ENCODE peak calls at places on chromosomes 11 and 22, in nine cellular contexts. One of them, this sample, is unnamed.

GRCh38 chr11:15468471-15468870 is 353.7 kb downstream of the INSC start:
- DNase-seq in heart left ventricle: no peak
- DNase-seq in lung: no peak
- DNase-seq in HCT116: no peak
- DNase-seq in lower leg skin: no peak
- DNase-seq in kidney: no peak
- DNase-seq in AG09309: no peak
- DNase-seq in fibroblast of mammary gland: no peak
- DNase-seq in mesendoderm: no peak
- DNase-seq in this sample: no peak

GRCh38 chr22:31818481-31819392 is 64.9 kb downstream of the DEPDC5 start:
- DNase-seq in mesendoderm: peak; percentile 14
- DNase-seq in HCT116: no peak
- DNase-seq in kidney: no peak
- DNase-seq in lung: no peak
- DNase-seq in heart left ventricle: no peak
- DNase-seq in AG09309: no peak
- DNase-seq in fibroblast of mammary gland: peak; percentile 62
- DNase-seq in lower leg skin: no peak
- DNase-seq in this sample: no peak

GRCh38 chr22:42316988-42317387 is 46.5 kb upstream of the TCF20 start:
- DNase-seq in AG09309: peak; percentile 4
- DNase-seq in lower leg skin: peak; percentile 93
- DNase-seq in mesendoderm: no peak
- DNase-seq in kidney: no peak
- DNase-seq in fibroblast of mammary gland: peak; percentile 32
- DNase-seq in lung: peak; percentile 41
- DNase-seq in heart left ventricle: peak; percentile 39
- DNase-seq in HCT116: no peak
- DNase-seq in this sample: no peak

GRCh38 chr11:5247479-5248192 is 2.0 kb downstream of the HBG1 start:
- DNase-seq in fibroblast of mammary gland: peak; percentile 8
- DNase-seq in AG09309: no peak
- DNase-seq in mesendoderm: no peak
- DNase-seq in kidney: no peak
- DNase-seq in HCT116: no peak
- DNase-seq in heart left ventricle: no peak
- DNase-seq in lower leg skin: no peak
- DNase-seq in lung: no peak
- DNase-seq in this sample: no peak

GRCh38 chr11:118252688-118253087 is 523 bp upstream of the MPZL3 start:
- DNase-seq in fibroblast of mammary gland: no peak
- DNase-seq in AG09309: no peak
- DNase-seq in lung: no peak
- DNase-seq in lower leg skin: no peak
- DNase-seq in kidney: no peak
- DNase-seq in mesendoderm: no peak
- DNase-seq in HCT116: no peak
- DNase-seq in heart left ventricle: no peak
- DNase-seq in this sample: no peak

GRCh38 chr11:35182317-35182939 is 43.5 kb downstream of the CD44 start:
- DNase-seq in mesendoderm: no peak
- DNase-seq in lower leg skin: no peak
- DNase-seq in lung: no peak
- DNase-seq in HCT116: no peak
- DNase-seq in AG09309: no peak
- DNase-seq in kidney: no peak
- DNase-seq in fibroblast of mammary gland: no peak
- DNase-seq in heart left ventricle: no peak
- DNase-seq in this sample: no peak

GRCh38 chr11:119828819-119829218 is 99.8 kb upstream of the NECTIN1 start:
- DNase-seq in kidney: no peak
- DNase-seq in mesendoderm: peak; percentile 40
- DNase-seq in fibroblast of mammary gland: no peak
- DNase-seq in lower leg skin: no peak
- DNase-seq in HCT116: no peak
- DNase-seq in lung: no peak
- DNase-seq in AG09309: no peak
- DNase-seq in heart left ventricle: no peak
- DNase-seq in this sample: no peak

GRCh38 chr11:68961245-68961644 is 19.5 kb downstream of the MRGPRD start:
- DNase-seq in heart left ventricle: no peak
- DNase-seq in AG09309: no peak
- DNase-seq in lung: no peak
- DNase-seq in fibroblast of mammary gland: no peak
- DNase-seq in HCT116: no peak
- DNase-seq in mesendoderm: no peak
- DNase-seq in kidney: peak; percentile 57
- DNase-seq in lower leg skin: no peak
- DNase-seq in this sample: no peak

DNA sequence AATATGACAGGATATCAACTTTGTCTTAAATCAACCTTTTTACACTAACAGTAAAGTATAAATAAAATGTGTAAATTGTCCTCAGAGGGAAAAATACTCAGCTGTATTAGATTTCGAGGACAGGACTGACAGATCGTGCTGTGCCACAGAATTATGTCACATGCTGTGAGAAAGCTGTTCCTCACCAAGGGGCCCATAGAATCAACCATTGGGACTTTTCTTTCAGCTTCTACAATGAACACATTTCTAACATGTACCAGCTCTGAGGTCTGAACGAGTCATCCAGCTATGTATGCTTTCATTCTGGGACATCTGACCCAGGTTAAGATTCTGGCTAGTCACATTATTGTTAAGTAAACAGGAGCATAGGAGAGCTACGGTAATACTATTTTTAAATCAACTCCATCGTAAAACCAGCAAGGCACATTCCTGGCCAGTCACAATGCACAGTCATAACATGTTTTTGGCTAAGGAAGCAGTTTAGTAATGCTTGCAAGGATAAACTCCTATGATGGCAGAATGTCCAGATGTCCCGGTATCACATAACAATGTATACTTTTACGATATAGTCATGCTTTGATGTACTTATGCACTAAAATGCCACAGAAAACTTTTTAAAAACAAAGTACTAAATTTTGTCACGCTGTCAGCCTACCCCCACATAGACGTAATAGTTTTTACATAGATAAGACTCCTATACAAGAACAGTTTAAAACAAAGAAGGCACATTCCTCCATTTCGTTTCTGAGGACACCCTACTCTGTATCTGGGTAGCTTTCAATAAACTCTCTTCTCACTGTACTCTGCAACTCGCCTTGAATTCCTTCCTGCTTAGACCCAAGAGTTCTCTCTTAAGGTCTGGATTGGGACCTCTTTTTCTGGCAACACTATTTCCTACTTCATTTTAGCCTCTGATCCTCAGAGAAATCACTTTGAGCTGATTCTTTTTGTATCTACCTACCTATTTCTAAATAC is 27.4 kb downstream of the ZNF214 start:
- DNase-seq in lower leg skin: no peak
- DNase-seq in heart left ventricle: no peak
- DNase-seq in AG09309: peak; percentile 84
- DNase-seq in mesendoderm: no peak
- DNase-seq in HCT116: no peak
- DNase-seq in fibroblast of mammary gland: peak; percentile 95
- DNase-seq in lung: no peak
- DNase-seq in kidney: no peak
- DNase-seq in this sample: no peak
- H3K4me3 ChIP-seq in lower leg skin: no peak overlapping the region
- H3K4me3 ChIP-seq in heart left ventricle: no peak overlapping the region
- H3K4me3 ChIP-seq in AG09309: peak overlapping the region; percentile 2
- H3K4me3 ChIP-seq in mesendoderm: no peak overlapping the region
- H3K4me3 ChIP-seq in HCT116: no peak overlapping the region
- H3K4me3 ChIP-seq in fibroblast of mammary gland: no peak overlapping the region
- H3K4me3 ChIP-seq in lung: no peak overlapping the region
- H3K4me3 ChIP-seq in kidney: no peak overlapping the region
- H3K4me3 ChIP-seq in this sample: no peak overlapping the region

GRCh38 chr11:46393759-46394158 is 2.2 kb upstream of the CHRM4 start:
- DNase-seq in lower leg skin: peak; percentile 83
- DNase-seq in lung: no peak
- DNase-seq in HCT116: no peak
- DNase-seq in heart left ventricle: no peak
- DNase-seq in AG09309: no peak
- DNase-seq in kidney: no peak
- DNase-seq in mesendoderm: no peak
- DNase-seq in fibroblast of mammary gland: no peak
- DNase-seq in this sample: no peak

GRCh38 chr11:46391578-46392420 is at the start of gene CHRM4:
- DNase-seq in fibroblast of mammary gland: peak; percentile 11
- DNase-seq in HCT116: no peak
- DNase-seq in heart left ventricle: no peak
- DNase-seq in lung: no peak
- DNase-seq in kidney: no peak
- DNase-seq in AG09309: no peak
- DNase-seq in lower leg skin: no peak
- DNase-seq in mesendoderm: peak; percentile 52
- DNase-seq in this sample: peak; percentile 31

GRCh38 chr11:46392421-46393230 is 1.1 kb upstream of the CHRM4 start:
- DNase-seq in AG09309: peak; percentile 17
- DNase-seq in fibroblast of mammary gland: peak; percentile 72
- DNase-seq in HCT116: no peak
- DNase-seq in mesendoderm: peak; percentile 90
- DNase-seq in heart left ventricle: peak; percentile 90
- DNase-seq in kidney: peak; percentile 93
- DNase-seq in lung: peak; percentile 85
- DNase-seq in lower leg skin: peak; percentile 96
- DNase-seq in this sample: peak; percentile 91

GRCh38 chr11:46391186-46391577 is 394 bp downstream of the CHRM4 start:
- DNase-seq in heart left ventricle: no peak
- DNase-seq in kidney: no peak
- DNase-seq in AG09309: no peak
- DNase-seq in fibroblast of mammary gland: no peak
- DNase-seq in lower leg skin: no peak
- DNase-seq in HCT116: no peak
- DNase-seq in mesendoderm: no peak
- DNase-seq in lung: no peak
- DNase-seq in this sample: no peak

DNA sequence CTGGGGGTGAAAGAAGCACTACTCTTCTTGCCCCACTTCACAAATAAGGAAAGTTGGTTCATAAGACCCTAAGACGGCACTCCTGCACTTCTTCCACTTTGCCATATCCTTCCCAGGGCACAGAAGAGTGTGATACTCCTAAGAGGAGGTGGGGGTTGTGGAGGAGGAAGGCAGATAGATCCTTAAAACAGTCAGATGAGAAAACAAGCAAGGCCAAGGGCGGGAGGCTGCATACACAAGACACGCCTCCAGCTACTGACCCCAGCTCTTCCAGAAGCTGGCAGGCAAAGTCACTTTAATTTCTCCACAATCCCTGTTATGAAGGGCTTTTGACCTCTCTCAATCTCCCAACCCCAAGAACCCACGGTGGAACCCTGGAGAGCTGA is 1.6 kb upstream of the CHRM4 start:
- DNase-seq in lung: no peak
- DNase-seq in HCT116: no peak
- DNase-seq in kidney: no peak
- DNase-seq in fibroblast of mammary gland: no peak
- DNase-seq in heart left ventricle: no peak
- DNase-seq in mesendoderm: no peak
- DNase-seq in AG09309: no peak
- DNase-seq in lower leg skin: no peak
- DNase-seq in this sample: no peak
- H3K4me3 ChIP-seq in lung: no peak overlapping the region
- H3K4me3 ChIP-seq in HCT116: no peak overlapping the region
- H3K4me3 ChIP-seq in kidney: peak overlapping the region; percentile 39
- H3K4me3 ChIP-seq in fibroblast of mammary gland: no peak overlapping the region
- H3K4me3 ChIP-seq in heart left ventricle: no peak overlapping the region
- H3K4me3 ChIP-seq in mesendoderm: no peak overlapping the region
- H3K4me3 ChIP-seq in AG09309: no peak overlapping the region
- H3K4me3 ChIP-seq in lower leg skin: no peak overlapping the region
- H3K4me3 ChIP-seq in this sample: no peak overlapping the region

DNA sequence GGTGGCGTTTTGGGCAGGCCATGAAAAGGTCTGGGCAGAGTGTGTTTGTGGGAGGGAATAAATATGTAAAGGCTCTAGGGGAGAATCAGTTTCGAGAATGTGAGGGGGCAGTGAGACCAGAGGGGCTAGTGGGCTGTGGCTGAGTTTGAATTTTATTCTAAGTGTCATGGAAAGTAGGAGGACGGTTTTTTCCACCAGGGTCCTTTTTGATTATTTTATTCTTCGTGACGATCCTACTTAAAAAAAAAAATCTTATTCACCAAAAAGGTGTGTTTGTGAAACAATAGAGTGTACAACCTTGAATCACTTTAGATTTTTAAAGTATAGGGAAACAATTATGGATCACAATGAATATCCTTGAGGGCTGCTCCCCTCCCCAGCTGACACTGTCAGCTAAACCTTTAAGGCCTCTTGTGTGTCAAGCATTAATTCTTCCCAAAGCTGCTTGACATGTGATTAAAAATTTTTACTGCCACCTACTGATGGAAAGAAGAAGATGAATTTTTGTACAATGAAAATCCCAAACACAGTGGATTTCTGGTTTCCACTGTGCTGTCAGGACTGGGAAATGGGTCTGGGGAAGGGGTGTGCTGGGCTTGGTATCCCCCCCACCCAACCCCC is 107.5 kb upstream of the OR4B1 start:
- DNase-seq in AG09309: no peak
- DNase-seq in HCT116: peak; percentile 37
- DNase-seq in lung: no peak
- DNase-seq in fibroblast of mammary gland: peak; percentile 64
- DNase-seq in kidney: no peak
- DNase-seq in heart left ventricle: no peak
- DNase-seq in lower leg skin: no peak
- DNase-seq in mesendoderm: peak; percentile 51
- DNase-seq in this sample: no peak
- H3K4me3 ChIP-seq in AG09309: peak overlapping the region; percentile 33
- H3K4me3 ChIP-seq in HCT116: no peak overlapping the region
- H3K4me3 ChIP-seq in lung: no peak overlapping the region
- H3K4me3 ChIP-seq in fibroblast of mammary gland: no peak overlapping the region
- H3K4me3 ChIP-seq in kidney: no peak overlapping the region
- H3K4me3 ChIP-seq in heart left ventricle: no peak overlapping the region
- H3K4me3 ChIP-seq in lower leg skin: no peak overlapping the region
- H3K4me3 ChIP-seq in mesendoderm: no peak overlapping the region
- H3K4me3 ChIP-seq in this sample: no peak overlapping the region

GRCh38 chr11:74002832-74003231 is 6.1 kb downstream of the UCP3 start:
- DNase-seq in lung: no peak
- DNase-seq in kidney: no peak
- DNase-seq in lower leg skin: no peak
- DNase-seq in heart left ventricle: no peak
- DNase-seq in HCT116: no peak
- DNase-seq in fibroblast of mammary gland: no peak
- DNase-seq in AG09309: no peak
- DNase-seq in mesendoderm: no peak
- DNase-seq in this sample: no peak

GRCh38 chr11:74006743-74007304 is 2.1 kb downstream of the UCP3 start:
- DNase-seq in kidney: no peak
- DNase-seq in mesendoderm: no peak
- DNase-seq in lower leg skin: peak; percentile 53
- DNase-seq in fibroblast of mammary gland: no peak
- DNase-seq in lung: no peak
- DNase-seq in HCT116: no peak
- DNase-seq in AG09309: no peak
- DNase-seq in heart left ventricle: no peak
- DNase-seq in this sample: no peak

GRCh38 chr11:74005721-74006517 is 3.0 kb downstream of the UCP3 start:
- DNase-seq in lung: no peak
- DNase-seq in mesendoderm: no peak
- DNase-seq in HCT116: no peak
- DNase-seq in fibroblast of mammary gland: no peak
- DNase-seq in AG09309: no peak
- DNase-seq in heart left ventricle: no peak
- DNase-seq in lower leg skin: peak; percentile 72
- DNase-seq in kidney: no peak
- DNase-seq in this sample: no peak

GRCh38 chr11:74004046-74004693 is 4.7 kb downstream of the UCP3 start:
- DNase-seq in kidney: no peak
- DNase-seq in lung: no peak
- DNase-seq in lower leg skin: peak; percentile 50
- DNase-seq in mesendoderm: no peak
- DNase-seq in heart left ventricle: no peak
- DNase-seq in HCT116: no peak
- DNase-seq in fibroblast of mammary gland: no peak
- DNase-seq in AG09309: no peak
- DNase-seq in this sample: no peak

DNA sequence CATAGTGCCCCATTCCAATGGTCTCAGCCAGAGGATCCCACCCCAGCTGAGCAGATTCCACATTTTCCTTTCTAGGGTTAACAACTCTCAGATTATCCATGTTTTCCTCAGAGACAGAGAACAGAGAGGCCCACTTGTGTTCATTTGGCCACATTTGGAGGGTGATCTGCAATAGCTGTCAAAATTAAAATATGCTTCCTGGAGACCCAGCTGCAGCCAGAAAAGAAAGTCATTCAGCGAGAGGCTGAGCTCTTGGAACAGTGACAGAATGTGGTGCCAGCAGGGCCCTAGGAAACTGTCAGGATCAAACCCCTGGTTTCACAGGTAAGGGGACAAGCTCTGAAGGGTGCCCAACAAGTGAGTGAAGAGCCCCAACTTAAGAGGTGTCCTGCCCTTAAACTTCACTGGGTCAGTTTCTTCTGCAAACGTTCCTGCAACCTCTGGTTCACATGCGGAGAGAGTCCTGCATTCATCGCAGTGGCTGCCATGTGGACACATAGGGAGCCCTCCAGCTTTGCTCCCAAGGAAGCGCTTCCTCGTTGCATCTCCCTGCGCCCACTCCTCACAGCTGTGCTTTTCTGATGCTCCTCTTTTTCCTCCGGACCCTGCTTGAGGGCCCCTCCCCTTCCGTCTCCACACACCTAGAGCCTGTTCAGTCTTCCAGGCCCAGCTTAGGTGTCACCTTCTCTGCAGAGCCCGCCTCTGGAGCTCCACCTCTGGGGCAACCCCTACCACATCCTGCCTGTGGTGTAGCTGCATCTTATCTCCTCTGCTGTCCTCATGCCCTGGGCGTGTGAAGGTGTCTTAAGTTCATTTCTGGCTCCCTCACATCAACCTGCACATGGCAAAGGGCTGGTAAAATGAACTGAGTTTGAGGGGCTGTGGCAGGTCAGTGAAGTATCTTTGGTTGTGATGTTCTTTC is 3.9 kb downstream of the UCP3 start:
- DNase-seq in HCT116: no peak
- DNase-seq in mesendoderm: no peak
- DNase-seq in kidney: no peak
- DNase-seq in lower leg skin: peak; percentile 80
- DNase-seq in AG09309: no peak
- DNase-seq in lung: no peak
- DNase-seq in heart left ventricle: no peak
- DNase-seq in fibroblast of mammary gland: no peak
- DNase-seq in this sample: no peak
- H3K4me3 ChIP-seq in HCT116: no peak overlapping the region
- H3K4me3 ChIP-seq in mesendoderm: no peak overlapping the region
- H3K4me3 ChIP-seq in kidney: no peak overlapping the region
- H3K4me3 ChIP-seq in lower leg skin: no peak overlapping the region
- H3K4me3 ChIP-seq in AG09309: no peak overlapping the region
- H3K4me3 ChIP-seq in lung: no peak overlapping the region
- H3K4me3 ChIP-seq in heart left ventricle: no peak overlapping the region
- H3K4me3 ChIP-seq in fibroblast of mammary gland: no peak overlapping the region
- H3K4me3 ChIP-seq in this sample: no peak overlapping the region